ENCODE peak calls at places on chromosomes 5 and 9, in four cellular contexts. One of them, this sample, is unnamed.

GRCh38 chr5:138660051-138660572 is 84.9 kb upstream of the HSPA9 start:
- DNase-seq in fibroblast of pulmonary artery: no peak
- DNase-seq in T follicular helper cell: no peak
- DNase-seq in NCI-H748 treated with DMSO at 0.1 percent for 48 hours: no peak
- DNase-seq in this sample: no peak

GRCh38 chr5:138064526-138064925 is 19.3 kb upstream of the WNT8A start:
- DNase-seq in NCI-H748 treated with DMSO at 0.1 percent for 48 hours: no peak
- DNase-seq in fibroblast of pulmonary artery: peak; percentile 23
- DNase-seq in T follicular helper cell: no peak
- DNase-seq in this sample: no peak

GRCh38 chr5:161641444-161641843 is 44.1 kb upstream of the GABRA6 start:
- DNase-seq in T follicular helper cell: no peak
- DNase-seq in NCI-H748 treated with DMSO at 0.1 percent for 48 hours: no peak
- DNase-seq in fibroblast of pulmonary artery: no peak
- DNase-seq in this sample: no peak

GRCh38 chr5:179267671-179268071 is 77.6 kb downstream of the ADAMTS2 start:
- DNase-seq in NCI-H748 treated with DMSO at 0.1 percent for 48 hours: no peak
- DNase-seq in fibroblast of pulmonary artery: no peak
- DNase-seq in T follicular helper cell: no peak
- DNase-seq in this sample: peak; percentile 9

GRCh38 chr9:93205045-93205768 is 21.3 kb downstream of the WNK2 start:
- DNase-seq in NCI-H748 treated with DMSO at 0.1 percent for 48 hours: no peak
- DNase-seq in T follicular helper cell: no peak
- DNase-seq in fibroblast of pulmonary artery: peak; percentile 17
- DNase-seq in this sample: peak; percentile 63

GRCh38 chr9:26656003-26656940 is 236.3 kb downstream of the CAAP1 start:
- DNase-seq in T follicular helper cell: no peak
- DNase-seq in fibroblast of pulmonary artery: peak; percentile 5
- DNase-seq in NCI-H748 treated with DMSO at 0.1 percent for 48 hours: no peak
- DNase-seq in this sample: peak; percentile 40

GRCh38 chr5:16253856-16254255 is 74.3 kb upstream of the MARCHF11 start:
- DNase-seq in NCI-H748 treated with DMSO at 0.1 percent for 48 hours: no peak
- DNase-seq in fibroblast of pulmonary artery: no peak
- DNase-seq in T follicular helper cell: no peak
- DNase-seq in this sample: no peak

GRCh38 chr5:74916831-74917710 is 50.9 kb upstream of the FAM169A start:
- DNase-seq in fibroblast of pulmonary artery: no peak
- DNase-seq in NCI-H748 treated with DMSO at 0.1 percent for 48 hours: no peak
- DNase-seq in T follicular helper cell: no peak
- DNase-seq in this sample: no peak

GRCh38 chr9:5438301-5439162 is 807 bp upstream of the PLGRKT start:
- DNase-seq in fibroblast of pulmonary artery: peak; percentile 48
- DNase-seq in T follicular helper cell: peak; percentile 36
- DNase-seq in NCI-H748 treated with DMSO at 0.1 percent for 48 hours: no peak
- DNase-seq in this sample: no peak

GRCh38 chr9:104091708-104092107 is 2.4 kb upstream of the SMC2 start:
- DNase-seq in T follicular helper cell: no peak
- DNase-seq in NCI-H748 treated with DMSO at 0.1 percent for 48 hours: peak; percentile 81
- DNase-seq in fibroblast of pulmonary artery: peak; percentile 36
- DNase-seq in this sample: no peak

GRCh38 chr5:103340717-103341397 is 82.3 kb downstream of the MACIR start:
- DNase-seq in fibroblast of pulmonary artery: peak; percentile 35
- DNase-seq in NCI-H748 treated with DMSO at 0.1 percent for 48 hours: no peak
- DNase-seq in T follicular helper cell: no peak
- DNase-seq in this sample: no peak

GRCh38 chr5:140324834-140325195 is 21.6 kb downstream of the HBEGF start:
- DNase-seq in fibroblast of pulmonary artery: peak; percentile 87
- DNase-seq in NCI-H748 treated with DMSO at 0.1 percent for 48 hours: no peak
- DNase-seq in T follicular helper cell: no peak
- DNase-seq in this sample: no peak